ENCODE peak calls at places on chromosomes 7 and 10, in nine cellular contexts. A, T, X, K, L, F, J, D and G are unnamed samples.

GRCh38 chr10:108789911-108790310 is 1133.4 kb downstream of the XPNPEP1 start:
- DNase-seq in A (no peak), T (no peak), X (peak), K (no peak), L (no peak), F (no peak), J (peak), D (no peak), G (no peak)

GRCh38 chr10:128083191-128083895 is 42.9 kb downstream of the MKI67 start:
- DNase-seq in A (no peak), T (no peak), X (no peak), K (no peak), L (no peak), F (no peak), J (no peak), D (no peak), G (no peak)

GRCh38 chr10:131143425-131144165 is 167.9 kb downstream of the TCERG1L start:
- DNase-seq in A (no peak), T (no peak), X (no peak), K (no peak), L (no peak), F (no peak), J (no peak), D (no peak), G (no peak)

GRCh38 chr7:157667731-157668130 is 330.9 kb downstream of the DNAJB6 start:
- DNase-seq in A (no peak), T (no peak), X (no peak), K (no peak), L (no peak), F (no peak), J (no peak), D (no peak), G (no peak)

GRCh38 chr7:129635300-129636029 is 23.9 kb downstream of the NRF1 start:
- DNase-seq in A (peak), T (no peak), X (peak), K (peak), L (peak), F (peak), J (peak), D (peak), G (peak)

GRCh38 chr10:129465796-129466702 is 992 bp upstream of the MGMT start:
- DNase-seq in A (no peak), T (no peak), X (peak), K (no peak), L (no peak), F (no peak), J (no peak), D (no peak), G (no peak)

GRCh38 chr7:97018126-97018601 is 6.5 kb downstream of the DLX5 start:
- DNase-seq in A (no peak), T (no peak), X (no peak), K (no peak), L (no peak), F (no peak), J (no peak), D (no peak), G (no peak)

GRCh38 chr7:81111358-81111757 is 192.5 kb upstream of the SEMA3C start:
- DNase-seq in A (no peak), T (no peak), X (peak), K (no peak), L (no peak), F (no peak), J (peak), D (no peak), G (no peak)